ENCODE peak calls at places on chromosomes 11 and 22, in ten cellular contexts. Z is transverse colon, M is A549, X is dorsolateral prefrontal cortex, G is neural progenitor cell, Y is heart right ventricle, H is AG09309, V is nephron progenitor cell, I is mesothelial cell of epicardium, B is fibroblast of the aortic adventitia. R is an unnamed sample.

GRCh38 chr11:68328374-68329091 is 16.1 kb downstream of the LRP5 start:
- DNase-seq in Z (peak), M (no peak), X (no peak), G (peak), Y (peak), H (no peak), V (peak), I (no peak), B (no peak), R (no peak)

GRCh38 chr11:5932671-5933070 is 9.4 kb upstream of the OR56A3 start:
- DNase-seq in Z (no peak), M (no peak), X (no peak), G (no peak), Y (no peak), H (no peak), V (no peak), I (no peak), B (no peak), R (no peak)

GRCh38 chr11:7098235-7098832 is 9.5 kb downstream of the RBMXL2 start:
- DNase-seq in Z (no peak), M (peak), X (no peak), G (peak), Y (no peak), H (peak), V (peak), I (no peak), B (peak), R (no peak)

GRCh38 chr11:35029979-35030378 is 109.0 kb upstream of the CD44 start:
- DNase-seq in Z (no peak), M (no peak), X (no peak), G (no peak), Y (no peak), H (peak), V (no peak), I (no peak), B (peak), R (no peak)

GRCh38 chr11:123062892-123063395 is 1.0 kb upstream of the HSPA8 start:
- DNase-seq in Z (no peak), M (no peak), X (peak), G (no peak), Y (no peak), H (peak), V (no peak), I (no peak), B (peak), R (no peak)

GRCh38 chr11:68946416-68947090 is 34.2 kb downstream of the MRGPRD start:
- DNase-seq in Z (no peak), M (peak), X (no peak), G (no peak), Y (no peak), H (peak), V (no peak), I (no peak), B (peak), R (no peak)

GRCh38 chr11:88175707-88176066 is 444 bp upstream of the RAB38 start:
- DNase-seq in Z (no peak), M (no peak), X (no peak), G (peak), Y (no peak), H (no peak), V (peak), I (no peak), B (no peak), R (no peak)

GRCh38 chr11:92340839-92341238 is 116.2 kb downstream of the FAT3 start:
- DNase-seq in Z (peak), M (no peak), X (no peak), G (peak), Y (no peak), H (no peak), V (no peak), I (no peak), B (peak), R (no peak)

GRCh38 chr11:12581923-12582322 is 92.3 kb upstream of the TEAD1 start:
- DNase-seq in Z (no peak), M (peak), X (no peak), G (no peak), Y (no peak), H (peak), V (no peak), I (no peak), B (peak), R (no peak)

GRCh38 chr11:130488187-130489026 is 40.0 kb downstream of the ADAMTS15 start:
- DNase-seq in Z (no peak), M (no peak), X (no peak), G (no peak), Y (no peak), H (no peak), V (no peak), I (no peak), B (peak), R (no peak)

GRCh38 chr11:124717786-124718634 is 21.7 kb upstream of the NRGN start:
- DNase-seq in Z (no peak), M (no peak), X (peak), G (peak), Y (peak), H (no peak), V (peak), I (peak), B (peak), R (no peak)

GRCh38 chr11:95505927-95506426 is 275.0 kb upstream of the SESN3 start:
- DNase-seq in Z (no peak), M (no peak), X (no peak), G (no peak), Y (no peak), H (peak), V (no peak), I (no peak), B (peak), R (no peak)

GRCh38 chr11:108654994-108655631 is 9.8 kb upstream of the DDX10 start:
- DNase-seq in Z (peak), M (peak), X (no peak), G (peak), Y (no peak), H (no peak), V (peak), I (peak), B (peak), R (no peak)

GRCh38 chr11:104668797-104669463 is 229.3 kb downstream of the CASP12 start:
- DNase-seq in Z (no peak), M (no peak), X (no peak), G (no peak), Y (no peak), H (peak), V (no peak), I (no peak), B (peak), R (no peak)

GRCh38 chr22:40654522-40655167 is 18.1 kb upstream of the MRTFA start:
- DNase-seq in Z (peak), M (peak), X (peak), G (no peak), Y (peak), H (peak), V (no peak), I (peak), B (peak), R (no peak)
- TF ChIP-seq CTCF in Z (no peak), M (no peak), X (no peak), G (peak), Y (peak), H (peak), V (no peak), I (no peak), B (peak), R (peak)

DNA sequence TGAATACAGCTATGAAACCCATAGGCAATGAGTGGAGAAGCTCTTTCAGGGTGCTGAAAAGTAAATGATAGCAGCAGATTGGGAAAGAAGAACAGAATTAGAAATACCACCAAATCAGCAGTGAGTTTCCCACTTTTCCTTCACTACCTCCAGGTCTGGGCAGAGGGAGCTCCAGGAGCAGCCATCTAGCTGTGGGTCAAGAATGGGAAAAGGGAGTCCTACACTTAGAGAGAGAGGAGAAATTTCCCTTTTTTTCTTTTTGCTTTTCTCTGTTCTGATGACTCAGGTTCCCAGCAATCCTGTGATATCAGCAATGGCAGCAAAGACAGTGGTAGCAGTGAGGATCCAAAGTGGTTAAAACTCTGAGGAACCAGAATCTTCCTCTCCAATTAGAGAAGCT is 263.9 kb downstream of the NXPE2 start:
- DNase-seq in Z (no peak), M (no peak), X (no peak), G (peak), Y (no peak), H (no peak), V (no peak), I (no peak), B (no peak), R (no peak)
- TF ChIP-seq CTCF in Z (no peak), M (no peak), X (no peak), G (peak), Y (no peak), H (no peak), V (no peak), I (no peak), B (no peak), R (no peak)

GRCh38 chr11:77474509-77475070 is 696 bp upstream of the PAK1 start:
- DNase-seq in Z (no peak), M (no peak), X (no peak), G (no peak), Y (no peak), H (no peak), V (no peak), I (no peak), B (no peak), R (no peak)
- TF ChIP-seq CTCF in Z (no peak), M (no peak), X (no peak), G (no peak), Y (no peak), H (no peak), V (no peak), I (no peak), B (no peak), R (no peak)

GRCh38 chr11:10758959-10759358 is 7.9 kb downstream of the CTR9 start:
- DNase-seq in Z (no peak), M (no peak), X (no peak), G (no peak), Y (no peak), H (no peak), V (no peak), I (no peak), B (no peak), R (no peak)
- TF ChIP-seq CTCF in Z (no peak), M (peak), X (no peak), G (peak), Y (no peak), H (peak), V (no peak), I (no peak), B (peak), R (no peak)

GRCh38 chr22:33020721-33021120 is 37.5 kb downstream of the SYN3 start:
- DNase-seq in Z (no peak), M (no peak), X (no peak), G (no peak), Y (no peak), H (no peak), V (no peak), I (no peak), B (no peak), R (no peak)
- TF ChIP-seq CTCF in Z (no peak), M (no peak), X (no peak), G (no peak), Y (no peak), H (no peak), V (no peak), I (no peak), B (no peak), R (no peak)

GRCh38 chr11:71442123-71442522 is 6.1 kb downstream of the DHCR7 start:
- DNase-seq in Z (no peak), M (no peak), X (no peak), G (no peak), Y (no peak), H (no peak), V (no peak), I (no peak), B (no peak), R (no peak)

GRCh38 chr11:71438650-71439049 is 9.5 kb downstream of the DHCR7 start:
- DNase-seq in Z (no peak), M (no peak), X (no peak), G (no peak), Y (no peak), H (no peak), V (no peak), I (no peak), B (no peak), R (no peak)

GRCh38 chr11:71440021-71440755 is 8.0 kb downstream of the DHCR7 start:
- DNase-seq in Z (no peak), M (no peak), X (no peak), G (no peak), Y (no peak), H (no peak), V (no peak), I (no peak), B (no peak), R (no peak)

GRCh38 chr11:71442880-71443279 is 5.3 kb downstream of the DHCR7 start:
- DNase-seq in Z (no peak), M (no peak), X (no peak), G (no peak), Y (no peak), H (no peak), V (no peak), I (no peak), B (no peak), R (no peak)

GRCh38 chr11:71441251-71441650 is 6.9 kb downstream of the DHCR7 start:
- DNase-seq in Z (no peak), M (no peak), X (no peak), G (no peak), Y (no peak), H (no peak), V (no peak), I (no peak), B (no peak), R (no peak)
- TF ChIP-seq CTCF in Z (no peak), M (no peak), X (no peak), G (no peak), Y (no peak), H (no peak), V (no peak), I (no peak), B (no peak), R (no peak)